ENCODE peak calls at places on chromosome 9, in eight cellular contexts. One of them, this sample, is unnamed.

GRCh38 chr9:88251903-88252302 is 113.6 kb upstream of the SPATA31C2 start:
- DNase-seq in tibial nerve: no peak
- DNase-seq in mesendoderm: no peak
- DNase-seq in Panc1: no peak
- DNase-seq in uterus: no peak
- DNase-seq in lung: no peak
- DNase-seq in CD8-positive, alpha-beta memory T cell: no peak
- DNase-seq in psoas muscle: no peak
- DNase-seq in this sample: no peak

GRCh38 chr9:94772654-94773303 is 46.3 kb downstream of the AOPEP start:
- DNase-seq in tibial nerve: no peak
- DNase-seq in mesendoderm: no peak
- DNase-seq in Panc1: no peak
- DNase-seq in uterus: no peak
- DNase-seq in lung: no peak
- DNase-seq in CD8-positive, alpha-beta memory T cell: no peak
- DNase-seq in psoas muscle: no peak
- DNase-seq in this sample: no peak

GRCh38 chr9:114285166-114285867 is 37.6 kb upstream of the ORM1 start:
- DNase-seq in tibial nerve: peak; percentile 1
- DNase-seq in mesendoderm: peak; percentile 59
- DNase-seq in Panc1: no peak
- DNase-seq in uterus: peak; percentile 85
- DNase-seq in lung: no peak
- DNase-seq in CD8-positive, alpha-beta memory T cell: no peak
- DNase-seq in psoas muscle: peak; percentile 14
- DNase-seq in this sample: no peak

GRCh38 chr9:97954550-97954989 is 16.6 kb upstream of the HEMGN start:
- DNase-seq in tibial nerve: no peak
- DNase-seq in mesendoderm: peak; percentile 85
- DNase-seq in Panc1: peak; percentile 41
- DNase-seq in uterus: no peak
- DNase-seq in lung: peak; percentile 47
- DNase-seq in CD8-positive, alpha-beta memory T cell: peak; percentile 16
- DNase-seq in psoas muscle: no peak
- DNase-seq in this sample: no peak

GRCh38 chr9:94014066-94014654 is 59.0 kb upstream of the BARX1 start:
- DNase-seq in tibial nerve: no peak
- DNase-seq in mesendoderm: peak; percentile 51
- DNase-seq in Panc1: no peak
- DNase-seq in uterus: no peak
- DNase-seq in lung: no peak
- DNase-seq in CD8-positive, alpha-beta memory T cell: no peak
- DNase-seq in psoas muscle: no peak
- DNase-seq in this sample: no peak

GRCh38 chr9:95315108-95315746 is 2.3 kb downstream of the FANCC start:
- DNase-seq in tibial nerve: no peak
- DNase-seq in mesendoderm: no peak
- DNase-seq in Panc1: no peak
- DNase-seq in uterus: no peak
- DNase-seq in lung: no peak
- DNase-seq in CD8-positive, alpha-beta memory T cell: no peak
- DNase-seq in psoas muscle: no peak
- DNase-seq in this sample: no peak

GRCh38 chr9:133823189-133824105 is 85.3 kb upstream of the SARDH start:
- DNase-seq in tibial nerve: no peak
- DNase-seq in mesendoderm: no peak
- DNase-seq in Panc1: no peak
- DNase-seq in uterus: no peak
- DNase-seq in lung: no peak
- DNase-seq in CD8-positive, alpha-beta memory T cell: no peak
- DNase-seq in psoas muscle: no peak
- DNase-seq in this sample: no peak

GRCh38 chr9:89177401-89178161 is 1.0 kb downstream of the SHC3 start:
- DNase-seq in tibial nerve: no peak
- DNase-seq in mesendoderm: peak; percentile 54
- DNase-seq in Panc1: no peak
- DNase-seq in uterus: no peak
- DNase-seq in lung: no peak
- DNase-seq in CD8-positive, alpha-beta memory T cell: no peak
- DNase-seq in psoas muscle: no peak
- DNase-seq in this sample: no peak

GRCh38 chr9:74277532-74277931 is 219.6 kb upstream of the RORB start:
- DNase-seq in tibial nerve: no peak
- DNase-seq in mesendoderm: no peak
- DNase-seq in Panc1: no peak
- DNase-seq in uterus: no peak
- DNase-seq in lung: no peak
- DNase-seq in CD8-positive, alpha-beta memory T cell: no peak
- DNase-seq in psoas muscle: no peak
- DNase-seq in this sample: no peak

GRCh38 chr9:79757906-79758669 is 186.3 kb downstream of the TLE4 start:
- DNase-seq in tibial nerve: no peak
- DNase-seq in mesendoderm: peak; percentile 8
- DNase-seq in Panc1: no peak
- DNase-seq in uterus: no peak
- DNase-seq in lung: no peak
- DNase-seq in CD8-positive, alpha-beta memory T cell: no peak
- DNase-seq in psoas muscle: no peak
- DNase-seq in this sample: no peak

GRCh38 chr9:78054180-78054579 is 22.6 kb upstream of the GNAQ start:
- DNase-seq in tibial nerve: no peak
- DNase-seq in mesendoderm: no peak
- DNase-seq in Panc1: no peak
- DNase-seq in uterus: no peak
- DNase-seq in lung: no peak
- DNase-seq in CD8-positive, alpha-beta memory T cell: no peak
- DNase-seq in psoas muscle: no peak
- DNase-seq in this sample: no peak

GRCh38 chr9:2299156-2299842 is 284.2 kb downstream of the SMARCA2 start:
- DNase-seq in tibial nerve: no peak
- DNase-seq in mesendoderm: no peak
- DNase-seq in Panc1: no peak
- DNase-seq in uterus: no peak
- DNase-seq in lung: peak; percentile 67
- DNase-seq in CD8-positive, alpha-beta memory T cell: no peak
- DNase-seq in psoas muscle: no peak
- DNase-seq in this sample: no peak

GRCh38 chr9:94507531-94508258 is 47.2 kb upstream of the PCAT7 start:
- DNase-seq in tibial nerve: no peak
- DNase-seq in mesendoderm: no peak
- DNase-seq in Panc1: no peak
- DNase-seq in uterus: no peak
- DNase-seq in lung: no peak
- DNase-seq in CD8-positive, alpha-beta memory T cell: no peak
- DNase-seq in psoas muscle: no peak
- DNase-seq in this sample: no peak

GRCh38 chr9:78938821-78939220 is 632.9 kb upstream of the TLE4 start:
- DNase-seq in tibial nerve: no peak
- DNase-seq in mesendoderm: no peak
- DNase-seq in Panc1: no peak
- DNase-seq in uterus: no peak
- DNase-seq in lung: no peak
- DNase-seq in CD8-positive, alpha-beta memory T cell: no peak
- DNase-seq in psoas muscle: no peak
- DNase-seq in this sample: no peak

GRCh38 chr9:6216951-6217350 is 1.3 kb downstream of the IL33 start:
- DNase-seq in tibial nerve: no peak
- DNase-seq in mesendoderm: no peak
- DNase-seq in Panc1: no peak
- DNase-seq in uterus: no peak
- DNase-seq in lung: no peak
- DNase-seq in CD8-positive, alpha-beta memory T cell: no peak
- DNase-seq in psoas muscle: no peak
- DNase-seq in this sample: no peak

GRCh38 chr9:78821126-78821822 is 524.3 kb downstream of the PSAT1 start:
- DNase-seq in tibial nerve: no peak
- DNase-seq in mesendoderm: peak; percentile 62
- DNase-seq in Panc1: no peak
- DNase-seq in uterus: no peak
- DNase-seq in lung: no peak
- DNase-seq in CD8-positive, alpha-beta memory T cell: no peak
- DNase-seq in psoas muscle: no peak
- DNase-seq in this sample: no peak

GRCh38 chr9:106860731-106861584 is 2.0 kb upstream of the ZNF462 start:
- DNase-seq in tibial nerve: peak; percentile 13
- DNase-seq in mesendoderm: peak; percentile 88
- DNase-seq in Panc1: no peak
- DNase-seq in uterus: peak; percentile 56
- DNase-seq in lung: peak; percentile 45
- DNase-seq in CD8-positive, alpha-beta memory T cell: no peak
- DNase-seq in psoas muscle: peak; percentile 47
- DNase-seq in this sample: no peak

DNA sequence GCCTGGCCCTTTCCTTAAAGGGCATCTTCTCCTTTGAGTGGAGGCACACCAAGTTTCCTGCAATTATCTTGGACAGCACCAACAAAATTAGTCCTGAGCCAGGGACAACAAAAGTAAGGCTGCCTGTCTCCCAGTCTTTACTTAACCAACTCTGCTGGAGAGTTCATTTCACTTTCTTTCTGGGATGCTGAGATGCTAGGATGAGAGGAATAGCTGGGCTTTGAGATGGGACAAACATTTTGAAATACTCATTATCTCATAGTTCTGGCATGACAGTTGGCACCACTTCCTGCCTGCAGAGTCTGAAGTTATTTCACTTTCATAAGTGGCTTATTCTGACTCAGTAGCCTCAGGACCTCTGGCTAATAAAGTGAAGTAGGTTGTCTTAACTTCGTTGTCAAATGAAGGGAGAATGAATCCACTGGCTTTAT is 157.0 kb downstream of the C9orf152 start:
- DNase-seq in tibial nerve: no peak
- DNase-seq in mesendoderm: peak; percentile 32
- DNase-seq in Panc1: peak; percentile 87
- DNase-seq in uterus: peak; percentile 37
- DNase-seq in lung: peak; percentile 34
- DNase-seq in CD8-positive, alpha-beta memory T cell: no peak
- DNase-seq in psoas muscle: no peak
- DNase-seq in this sample: peak; percentile 74
- H3K4me3 ChIP-seq in tibial nerve: peak overlapping the region; percentile 85
- H3K4me3 ChIP-seq in mesendoderm: no peak overlapping the region
- H3K4me3 ChIP-seq in Panc1: no peak overlapping the region
- H3K4me3 ChIP-seq in uterus: no peak overlapping the region
- H3K4me3 ChIP-seq in lung: no peak overlapping the region
- H3K4me3 ChIP-seq in CD8-positive, alpha-beta memory T cell: no peak overlapping the region
- H3K4me3 ChIP-seq in psoas muscle: peak overlapping the region; percentile 72
- H3K4me3 ChIP-seq in this sample: peak overlapping the region; percentile 65

DNA sequence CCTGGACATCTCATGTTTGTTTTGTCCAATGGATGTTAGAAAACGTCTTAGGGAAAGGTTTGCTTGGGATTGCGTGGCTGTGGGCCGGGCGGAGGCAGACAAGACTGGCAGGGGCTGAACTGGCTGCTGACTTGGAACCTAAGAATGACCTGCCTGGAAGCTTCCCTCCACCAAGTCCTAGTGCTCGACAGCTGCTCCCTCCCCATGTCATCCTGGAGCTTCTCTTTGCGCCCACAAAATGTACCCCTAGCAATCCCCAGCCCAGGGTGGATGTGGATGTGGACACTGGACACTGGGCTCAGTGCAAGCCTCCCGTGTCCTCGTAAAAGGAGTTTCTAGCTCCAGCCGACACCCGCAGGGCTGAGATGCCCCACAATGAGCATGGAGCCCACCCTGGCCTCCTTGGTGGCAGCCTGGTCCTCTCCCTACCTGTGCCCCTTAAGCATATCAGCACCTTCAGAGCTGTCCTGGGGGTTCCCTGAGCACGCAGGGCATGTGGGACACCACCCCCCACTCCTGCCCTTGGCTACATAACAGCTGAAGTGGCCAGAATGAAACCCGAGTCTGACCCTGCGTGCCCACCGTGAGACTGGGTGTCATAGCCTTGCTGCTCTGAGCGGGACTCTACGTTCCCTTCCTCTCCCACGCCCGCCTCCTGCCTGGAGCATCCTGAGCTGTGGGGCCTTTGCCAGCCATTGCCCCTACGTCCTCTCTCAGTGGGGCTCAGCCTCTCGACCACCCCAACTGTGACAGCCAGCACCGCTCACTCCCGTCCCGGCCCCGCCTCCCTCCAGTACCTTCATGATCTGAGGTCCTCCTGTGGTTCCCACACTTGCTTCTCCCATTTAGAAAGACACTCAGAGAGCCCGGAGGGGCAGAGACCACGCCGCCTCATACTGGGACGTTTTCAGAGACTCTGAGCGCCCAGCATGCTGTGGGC is 180.8 kb downstream of the ROR2 start:
- DNase-seq in tibial nerve: no peak
- DNase-seq in mesendoderm: no peak
- DNase-seq in Panc1: no peak
- DNase-seq in uterus: no peak
- DNase-seq in lung: no peak
- DNase-seq in CD8-positive, alpha-beta memory T cell: no peak
- DNase-seq in psoas muscle: no peak
- DNase-seq in this sample: no peak
- H3K4me1 ChIP-seq in tibial nerve: no peaks in the 10 kb centered on the region
- H3K4me1 ChIP-seq in mesendoderm: peaks cover 5% of the 10 kb centered on the region
- H3K4me1 ChIP-seq in Panc1: no peaks in the 10 kb centered on the region
- H3K4me1 ChIP-seq in uterus: no peaks in the 10 kb centered on the region
- H3K4me1 ChIP-seq in lung: no peaks in the 10 kb centered on the region
- H3K4me1 ChIP-seq in CD8-positive, alpha-beta memory T cell: no peaks in the 10 kb centered on the region
- H3K4me1 ChIP-seq in psoas muscle: no peaks in the 10 kb centered on the region
- H3K4me1 ChIP-seq in this sample: peaks cover 11% of the 10 kb centered on the region

GRCh38 chr9:127726871-127727270 is 8.2 kb downstream of the TOR2A start:
- DNase-seq in tibial nerve: no peak
- DNase-seq in mesendoderm: no peak
- DNase-seq in Panc1: no peak
- DNase-seq in uterus: no peak
- DNase-seq in lung: no peak
- DNase-seq in CD8-positive, alpha-beta memory T cell: no peak
- DNase-seq in psoas muscle: no peak
- DNase-seq in this sample: no peak
- H3K4me3 ChIP-seq in tibial nerve: no peak overlapping the region
- H3K4me3 ChIP-seq in mesendoderm: no peak overlapping the region
- H3K4me3 ChIP-seq in Panc1: no peak overlapping the region
- H3K4me3 ChIP-seq in uterus: no peak overlapping the region
- H3K4me3 ChIP-seq in lung: no peak overlapping the region
- H3K4me3 ChIP-seq in CD8-positive, alpha-beta memory T cell: no peak overlapping the region
- H3K4me3 ChIP-seq in psoas muscle: no peak overlapping the region
- H3K4me3 ChIP-seq in this sample: no peak overlapping the region

GRCh38 chr9:71896762-71897161 is 14.2 kb downstream of the ABHD17B start:
- DNase-seq in tibial nerve: no peak
- DNase-seq in mesendoderm: no peak
- DNase-seq in Panc1: no peak
- DNase-seq in uterus: no peak
- DNase-seq in lung: no peak
- DNase-seq in CD8-positive, alpha-beta memory T cell: no peak
- DNase-seq in psoas muscle: no peak
- DNase-seq in this sample: no peak

GRCh38 chr9:71897573-71897972 is 13.4 kb downstream of the ABHD17B start:
- DNase-seq in tibial nerve: no peak
- DNase-seq in mesendoderm: no peak
- DNase-seq in Panc1: no peak
- DNase-seq in uterus: no peak
- DNase-seq in lung: no peak
- DNase-seq in CD8-positive, alpha-beta memory T cell: no peak
- DNase-seq in psoas muscle: no peak
- DNase-seq in this sample: no peak

GRCh38 chr9:71895955-71896354 is 15.0 kb downstream of the ABHD17B start:
- DNase-seq in tibial nerve: no peak
- DNase-seq in mesendoderm: no peak
- DNase-seq in Panc1: no peak
- DNase-seq in uterus: no peak
- DNase-seq in lung: no peak
- DNase-seq in CD8-positive, alpha-beta memory T cell: no peak
- DNase-seq in psoas muscle: no peak
- DNase-seq in this sample: no peak

GRCh38 chr9:71891557-71892189 is 19.3 kb downstream of the ABHD17B start:
- DNase-seq in tibial nerve: no peak
- DNase-seq in mesendoderm: no peak
- DNase-seq in Panc1: no peak
- DNase-seq in uterus: no peak
- DNase-seq in lung: no peak
- DNase-seq in CD8-positive, alpha-beta memory T cell: no peak
- DNase-seq in psoas muscle: no peak
- DNase-seq in this sample: no peak

GRCh38 chr9:71895122-71895521 is 15.9 kb downstream of the ABHD17B start:
- DNase-seq in tibial nerve: no peak
- DNase-seq in mesendoderm: no peak
- DNase-seq in Panc1: no peak
- DNase-seq in uterus: no peak
- DNase-seq in lung: no peak
- DNase-seq in CD8-positive, alpha-beta memory T cell: no peak
- DNase-seq in psoas muscle: no peak
- DNase-seq in this sample: no peak
- H3K4me1 ChIP-seq in tibial nerve: no peaks in the 10 kb centered on the region
- H3K4me1 ChIP-seq in mesendoderm: no peaks in the 10 kb centered on the region
- H3K4me1 ChIP-seq in Panc1: no peaks in the 10 kb centered on the region
- H3K4me1 ChIP-seq in uterus: no peaks in the 10 kb centered on the region
- H3K4me1 ChIP-seq in lung: peaks cover 3% of the 10 kb centered on the region
- H3K4me1 ChIP-seq in CD8-positive, alpha-beta memory T cell: peaks cover 45% of the 10 kb centered on the region
- H3K4me1 ChIP-seq in psoas muscle: peaks cover 65% of the 10 kb centered on the region
- H3K4me1 ChIP-seq in this sample: peaks cover 18% of the 10 kb centered on the region